ENCODE peak calls at places on chromosomes 1 and 21, in ten cellular contexts. L is A549, R is RWPE1, A is body of pancreas, M is PC-9, B is ovary, X is caudate nucleus, T is endodermal cell, D is ascending aorta, U is fibroblast of lung. E is an unnamed sample.
A peak's percentile ranks its signal among the peaks of the same experiment; 100 is the strongest.

GRCh38 chr1:244654284-244655038 is 1.5 kb downstream of the DESI2 start:
- DNase-seq in L (no peak), U (no peak), B (no peak), A (no peak), D (no peak), X (no peak), T (no peak), M (no peak), R (peak; percentile 8), E (no peak)

GRCh38 chr1:60958001-60958400 is 124.4 kb upstream of the NFIA start:
- DNase-seq in T (no peak), D (no peak), U (no peak), L (no peak), A (no peak), R (peak; percentile 17), X (no peak), M (no peak), B (no peak), E (no peak)

GRCh38 chr1:101165944-101166343 is 70.9 kb upstream of the S1PR1 start:
- DNase-seq in B (no peak), M (no peak), R (no peak), L (no peak), D (no peak), X (no peak), T (peak; percentile 48), A (no peak), U (no peak), E (no peak)

GRCh38 chr1:203592156-203592555 is 34.5 kb upstream of the ATP2B4 start:
- DNase-seq in R (no peak), A (peak; percentile 32), U (peak; percentile 59), T (peak; percentile 94), B (no peak), X (no peak), L (no peak), D (no peak), M (no peak), E (no peak)

GRCh38 chr1:178417858-178418257 is 78.9 kb downstream of the CLEC20A start:
- DNase-seq in U (peak; percentile 78), M (peak; percentile 95), R (peak; percentile 80), A (no peak), X (no peak), B (no peak), T (no peak), L (peak; percentile 70), D (no peak), E (no peak)

GRCh38 chr21:42857216-42857615 is 22.1 kb downstream of the WDR4 start:
- DNase-seq in B (no peak), X (no peak), R (no peak), U (no peak), A (no peak), D (no peak), L (no peak), M (no peak), T (no peak), E (no peak)

GRCh38 chr1:207003216-207003615 is 29.3 kb downstream of the C1orf116 start:
- DNase-seq in D (no peak), X (no peak), B (no peak), U (no peak), L (no peak), M (no peak), A (no peak), R (no peak), T (peak; percentile 79), E (no peak)

GRCh38 chr1:37240897-37241296 is 206.6 kb upstream of the GRIK3 start:
- DNase-seq in X (no peak), U (no peak), D (no peak), R (no peak), L (no peak), A (peak; percentile 8), T (peak; percentile 62), M (no peak), B (no peak), E (no peak)

GRCh38 chr1:231000639-231001038 is 21.7 kb downstream of the ARV1 start:
- DNase-seq in A (no peak), L (no peak), M (no peak), U (no peak), T (no peak), D (no peak), R (no peak), B (no peak), X (no peak), E (no peak)

GRCh38 chr21:38487906-38488639 is 10.2 kb downstream of the ERG start:
- DNase-seq in A (no peak), X (no peak), M (no peak), D (no peak), B (no peak), R (no peak), U (no peak), L (no peak), T (no peak), E (no peak)
- H3K27ac ChIP-seq in A (no peak overlapping the region), X (no peak overlapping the region), M (no peak overlapping the region), D (peak overlapping the region; percentile 84), B (no peak overlapping the region), R (peak overlapping the region; percentile 57), U (no peak overlapping the region), L (no peak overlapping the region), T (no peak overlapping the region), E (no peak overlapping the region)

DNA sequence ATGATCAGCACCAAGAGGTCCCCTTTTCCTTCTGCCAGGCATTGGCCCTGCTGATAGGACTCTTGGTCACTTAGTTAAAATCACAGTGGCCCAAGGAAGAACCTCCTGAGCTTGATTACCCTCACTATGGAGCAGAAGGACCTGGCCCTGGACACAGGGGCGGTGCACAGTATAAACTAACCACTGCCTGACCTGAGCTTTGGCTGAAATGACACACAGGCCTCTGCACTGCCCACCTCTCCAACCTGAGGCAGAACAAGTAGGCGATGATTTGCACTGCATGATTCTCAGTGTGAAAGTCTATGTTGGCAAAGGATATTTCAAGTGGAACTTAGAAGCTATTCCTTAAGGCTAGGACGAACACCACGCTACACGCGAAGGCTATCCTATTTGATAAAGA is 48.5 kb downstream of the CAPN2 start:
- DNase-seq in A (no peak), B (no peak), M (no peak), R (no peak), U (no peak), X (no peak), D (no peak), L (no peak), T (no peak), E (no peak)
- H3K27ac ChIP-seq in A (no peak overlapping the region), B (no peak overlapping the region), M (peak overlapping the region; percentile 13), R (peak overlapping the region; percentile 1), U (no peak overlapping the region), X (no peak overlapping the region), D (no peak overlapping the region), L (no peak overlapping the region), T (no peak overlapping the region), E (no peak overlapping the region)

DNA sequence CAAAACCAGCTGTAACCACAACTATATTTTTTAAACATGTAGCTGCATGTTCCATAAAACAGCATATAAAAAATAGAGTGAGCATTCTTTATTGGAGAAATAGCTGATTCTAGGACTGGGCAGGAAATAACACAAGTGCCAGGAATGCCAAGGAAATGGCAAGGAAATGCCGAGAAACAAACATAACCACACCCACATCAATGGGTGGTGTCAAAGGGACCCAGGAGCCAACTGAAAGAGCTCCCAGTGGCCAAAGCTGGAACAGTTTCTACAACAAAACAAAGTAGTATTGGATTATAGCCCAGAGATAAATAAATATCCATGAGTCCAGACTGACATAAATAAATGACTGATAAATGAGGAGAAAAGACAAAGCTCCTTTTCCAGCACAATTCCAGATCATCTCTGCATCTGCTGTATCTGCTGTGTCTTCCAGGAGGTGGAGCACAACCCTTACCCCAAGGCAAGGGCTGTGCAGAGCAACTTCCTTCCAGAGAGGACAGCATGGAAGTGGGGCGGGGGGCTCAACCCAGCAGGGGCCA is 28.1 kb downstream of the ADARB1 start:
- DNase-seq in U (peak; percentile 35), T (no peak), A (no peak), X (no peak), B (no peak), D (no peak), L (peak; percentile 59), R (peak; percentile 76), M (peak; percentile 57), E (peak; percentile 88)
- H3K27ac ChIP-seq in U (no peak overlapping the region), T (no peak overlapping the region), A (no peak overlapping the region), X (no peak overlapping the region), B (no peak overlapping the region), D (peak overlapping the region; percentile 47), L (no peak overlapping the region), R (peak overlapping the region; percentile 92), M (no peak overlapping the region), E (peak overlapping the region; percentile 100)

DNA sequence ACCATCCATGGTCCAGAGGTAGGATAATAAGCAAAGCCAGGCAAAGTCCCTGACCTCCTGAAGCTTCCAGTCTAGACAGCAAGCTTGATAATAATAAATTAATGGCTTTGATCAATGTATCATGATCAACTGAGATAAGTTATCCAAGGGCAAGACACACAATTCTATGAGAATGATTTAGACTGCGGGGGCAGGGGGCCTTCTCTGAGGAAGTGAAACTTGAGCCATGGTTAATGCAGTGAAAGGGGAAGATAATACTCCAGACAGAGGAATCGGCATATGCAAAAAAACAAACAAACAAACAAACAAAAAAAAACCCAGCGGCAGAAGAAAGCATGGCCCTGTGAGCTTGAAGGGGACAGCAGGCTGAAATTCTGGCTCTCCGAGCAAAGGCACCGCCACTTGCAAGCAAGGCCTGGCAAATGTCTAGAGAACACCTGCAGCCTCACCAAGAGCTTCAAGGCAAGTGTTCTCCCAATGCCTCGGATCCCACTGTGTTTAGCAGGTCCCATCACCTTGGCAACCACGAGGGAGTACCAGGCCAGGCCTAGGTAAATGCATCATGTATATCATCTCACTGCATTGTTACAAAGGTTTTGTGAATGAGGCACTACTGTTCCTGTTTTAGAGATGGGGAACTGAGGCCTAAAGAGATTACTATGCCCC is 24.9 kb downstream of the CSMD2 start:
- DNase-seq in B (no peak), U (no peak), X (no peak), L (no peak), A (no peak), T (peak; percentile 38), D (no peak), M (no peak), R (no peak), E (no peak)
- H3K27ac ChIP-seq in B (no peak overlapping the region), U (no peak overlapping the region), X (no peak overlapping the region), L (no peak overlapping the region), A (no peak overlapping the region), T (no peak overlapping the region), D (no peak overlapping the region), M (no peak overlapping the region), R (no peak overlapping the region), E (no peak overlapping the region)

GRCh38 chr1:24386931-24387330 is 26.7 kb downstream of the STPG1 start:
- DNase-seq in A (no peak), U (no peak), D (no peak), B (no peak), R (no peak), L (no peak), X (no peak), M (no peak), T (no peak), E (no peak)

GRCh38 chr1:24386241-24386640 is 27.3 kb downstream of the STPG1 start:
- DNase-seq in M (no peak), B (no peak), U (no peak), T (no peak), D (no peak), X (no peak), R (no peak), L (no peak), A (no peak), E (no peak)

GRCh38 chr1:24383381-24383940 is 30.1 kb downstream of the STPG1 start:
- DNase-seq in L (no peak), B (no peak), T (no peak), D (no peak), U (no peak), M (no peak), R (no peak), A (no peak), X (no peak), E (no peak)

GRCh38 chr1:24384251-24385090 is 29.1 kb downstream of the STPG1 start:
- DNase-seq in L (no peak), T (peak; percentile 36), B (no peak), A (no peak), R (peak; percentile 71), X (no peak), M (peak; percentile 55), U (peak; percentile 79), D (no peak), E (no peak)

GRCh38 chr1:24385160-24385939 is 28.2 kb downstream of the STPG1 start:
- DNase-seq in M (no peak), X (no peak), A (no peak), U (peak; percentile 79), B (no peak), R (no peak), T (peak; percentile 89), D (no peak), L (peak; percentile 55), E (no peak)
- H3K27ac ChIP-seq in M (peak overlapping the region; percentile 49), X (no peak overlapping the region), A (no peak overlapping the region), U (no peak overlapping the region), B (no peak overlapping the region), R (peak overlapping the region; percentile 76), T (no peak overlapping the region), D (no peak overlapping the region), L (peak overlapping the region; percentile 25), E (no peak overlapping the region)

E was measured in SK-N-MC.